ENCODE peak calls at places on chromosomes 11 and 22, in four cellular contexts. N is mammary epithelial cell, K is skeletal muscle cell, C is PC-3. W is an unnamed sample.

GRCh38 chr11:76836613-76837291 is 24.0 kb upstream of the ACER3 start:
- DNase-seq in N (no peak), K (no peak), C (no peak), W (no peak)

GRCh38 chr11:37512156-37512780 is 914.2 kb upstream of the RAG2 start:
- DNase-seq in N (no peak), K (no peak), C (no peak), W (no peak)

GRCh38 chr22:21762712-21763581 is 27.4 kb upstream of the YPEL1 start:
- DNase-seq in N (peak), K (no peak), C (no peak), W (peak)

GRCh38 chr11:1460396-1460795 is 26.2 kb downstream of the MOB2 start:
- DNase-seq in N (no peak), K (no peak), C (no peak), W (no peak)

GRCh38 chr22:33248927-33249326 is 190.7 kb upstream of the SYN3 start:
- DNase-seq in N (no peak), K (no peak), C (no peak), W (no peak)

GRCh38 chr11:114762437-114762836 is 84.1 kb downstream of the NXPE2 start:
- DNase-seq in N (peak), K (peak), C (peak), W (no peak)

GRCh38 chr22:30968015-30968923 is at the start of gene MORC2:
- DNase-seq in N (no peak), K (peak), C (peak), W (no peak)

GRCh38 chr11:13668957-13669521 is 571 bp downstream of the FAR1 start:
- DNase-seq in N (peak), K (no peak), C (peak), W (peak)

GRCh38 chr22:24424001-24424900 is 3.1 kb upstream of the ADORA2A start:
- DNase-seq in N (no peak), K (no peak), C (no peak), W (no peak)

GRCh38 chr22:31605851-31606585 is 56.0 kb downstream of the PISD start:
- DNase-seq in N (no peak), K (no peak), C (no peak), W (no peak)

GRCh38 chr22:27687984-27688545 is 113.5 kb downstream of the MN1 start:
- DNase-seq in N (peak), K (no peak), C (no peak), W (no peak)

GRCh38 chr11:35391922-35392813 is 27.2 kb downstream of the SLC1A2 start:
- DNase-seq in N (peak), K (peak), C (peak), W (peak)

GRCh38 chr22:47091921-47092700 is 329.7 kb downstream of the TBC1D22A start:
- DNase-seq in N (no peak), K (no peak), C (no peak), W (no peak)

GRCh38 chr11:47550288-47551052 is 2.5 kb downstream of the CELF1 start:
- DNase-seq in N (no peak), K (no peak), C (no peak), W (no peak)

GRCh38 chr11:1507381-1508140 is 21.0 kb upstream of the MOB2 start:
- DNase-seq in N (no peak), K (no peak), C (no peak), W (no peak)

DNA sequence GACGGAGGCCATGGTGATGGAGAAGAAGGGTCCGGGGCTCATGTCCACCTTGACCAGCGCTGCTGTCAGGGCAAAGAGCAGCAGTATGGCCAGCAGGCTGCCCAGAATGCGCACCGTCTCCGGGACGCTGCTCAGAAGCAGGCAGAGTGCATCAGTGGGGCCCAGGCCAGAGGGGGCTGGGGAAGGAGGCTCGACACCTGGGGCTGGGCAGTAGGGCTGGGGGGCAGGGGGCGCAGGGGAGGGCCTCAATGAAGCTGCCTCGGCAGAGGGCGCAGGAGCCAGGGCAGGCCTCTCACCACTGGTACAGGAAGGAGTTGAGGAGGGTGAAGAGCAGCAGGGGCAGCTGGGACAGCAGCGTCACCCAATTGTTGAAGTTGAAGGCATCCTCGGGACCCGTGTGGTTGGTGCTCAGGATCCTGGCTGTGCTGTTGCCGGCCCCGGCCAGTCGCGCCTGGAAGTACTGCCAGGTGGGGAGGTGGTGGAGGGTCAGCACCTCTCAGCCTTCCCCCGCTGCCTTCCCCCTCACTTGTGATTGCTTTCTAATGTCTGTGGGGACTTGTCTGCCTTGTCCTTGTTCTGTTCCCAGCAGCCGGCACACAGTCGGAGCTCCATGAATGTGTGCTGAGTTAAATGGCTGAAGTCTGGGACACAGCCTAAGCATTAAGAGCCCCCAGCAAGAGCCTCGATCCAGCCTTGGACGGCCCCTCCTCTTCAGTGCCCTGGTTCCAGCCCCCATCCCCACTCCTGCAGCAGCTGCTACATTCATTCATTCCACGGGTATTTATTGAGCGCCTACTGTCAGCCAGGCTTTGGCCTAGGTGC is 2.3 kb downstream of the SLC29A2 start:
- DNase-seq in N (no peak), K (no peak), C (no peak), W (no peak)
- H3K4me3 ChIP-seq in N (no peak), K (no peak), C (peak), W (no peak)

GRCh38 chr22:39315389-39315788 is 4.0 kb downstream of the RPL3 start:
- DNase-seq in N (no peak), K (no peak), C (no peak), W (no peak)
- H3K4me3 ChIP-seq in N (no peak), K (peak), C (peak), W (no peak)

GRCh38 chr11:85748455-85748891 is 62.5 kb downstream of the SYTL2 start:
- DNase-seq in N (no peak), K (peak), C (peak), W (no peak)
- H3K4me3 ChIP-seq in N (no peak), K (no peak), C (peak), W (no peak)

GRCh38 chr11:58905141-58905715 is 34.1 kb upstream of the GLYATL1 start:
- DNase-seq in N (peak), K (no peak), C (peak), W (no peak)
- H3K4me3 ChIP-seq in N (peak), K (peak), C (peak), W (no peak)

GRCh38 chr11:2933376-2934056 is 4.3 kb upstream of the PHLDA2 start:
- DNase-seq in N (peak), K (no peak), C (peak), W (no peak)
- H3K4me3 ChIP-seq in N (no peak), K (no peak), C (peak), W (no peak)

DNA sequence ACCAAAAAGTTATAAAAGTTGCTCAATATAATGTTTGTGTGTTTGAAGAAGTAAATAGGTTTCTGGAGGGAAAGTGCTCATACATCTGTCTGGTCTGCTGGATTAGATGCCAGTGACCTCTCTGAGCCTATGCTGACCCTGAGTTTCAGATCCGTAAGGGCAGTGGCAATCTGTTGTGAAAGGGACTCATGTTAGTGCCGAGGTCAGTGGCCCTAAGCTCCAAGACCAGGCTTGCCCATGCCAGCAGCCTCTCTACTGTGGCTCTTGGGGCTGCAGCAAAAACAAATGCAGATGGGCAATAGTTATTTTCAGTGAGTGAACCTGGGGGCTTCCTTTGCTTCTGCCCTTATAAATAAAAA is 9.2 kb upstream of the MS4A4E start:
- DNase-seq in N (no peak), K (no peak), C (no peak), W (no peak)
- H3K4me3 ChIP-seq in N (no peak), K (no peak), C (no peak), W (no peak)

DNA sequence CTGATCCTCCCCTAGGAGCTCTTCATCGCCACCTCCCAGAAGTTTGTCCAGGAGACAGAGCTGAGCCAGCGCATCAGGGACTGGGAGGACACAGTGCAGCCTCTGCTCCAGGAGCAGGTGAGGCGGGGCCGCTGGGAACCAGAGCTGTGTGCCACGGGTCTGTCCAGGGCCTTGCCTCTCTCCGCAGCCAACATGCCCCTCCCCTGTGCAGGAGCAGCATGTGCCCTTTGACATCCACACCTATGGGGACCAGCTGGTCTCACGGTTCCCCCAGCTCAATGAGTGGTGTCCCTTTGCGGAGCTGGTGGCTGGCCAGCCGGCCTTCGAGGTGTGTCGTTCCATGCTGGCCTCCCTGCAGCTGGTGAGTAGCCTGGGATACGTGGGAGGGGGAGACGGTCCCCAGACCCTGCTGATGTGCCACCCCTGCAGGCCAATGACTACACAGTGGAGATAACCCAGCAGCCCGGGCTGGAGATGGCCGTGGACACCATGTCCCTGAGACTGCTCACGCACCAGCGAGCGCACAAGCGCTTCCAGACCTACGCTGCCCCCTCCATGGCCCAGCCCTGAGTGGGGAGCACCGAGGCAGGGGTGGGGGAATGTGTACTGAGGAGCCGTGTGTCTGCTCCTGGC is 2.5 kb downstream of the SCO2 start:
- DNase-seq in N (no peak), K (no peak), C (no peak), W (no peak)
- H3K4me3 ChIP-seq in N (no peak), K (no peak), C (no peak), W (no peak)

GRCh38 chr11:69843529-69843921 is 24.3 kb upstream of the FGF3 start:
- DNase-seq in N (no peak), K (no peak), C (no peak), W (no peak)
- H3K4me3 ChIP-seq in N (no peak), K (no peak), C (no peak), W (no peak)

GRCh38 chr11:61511383-61511782 is 2.8 kb downstream of the LRRC10B start:
- DNase-seq in N (no peak), K (no peak), C (no peak), W (no peak)

GRCh38 chr11:61507962-61508824 is at the start of gene LRRC10B:
- DNase-seq in N (no peak), K (no peak), C (no peak), W (peak)

GRCh38 chr11:61510980-61511373 is 2.4 kb downstream of the LRRC10B start:
- DNase-seq in N (no peak), K (no peak), C (no peak), W (no peak)

GRCh38 chr11:61510178-61510979 is 1.8 kb downstream of the LRRC10B start:
- DNase-seq in N (no peak), K (no peak), C (no peak), W (no peak)

DNA sequence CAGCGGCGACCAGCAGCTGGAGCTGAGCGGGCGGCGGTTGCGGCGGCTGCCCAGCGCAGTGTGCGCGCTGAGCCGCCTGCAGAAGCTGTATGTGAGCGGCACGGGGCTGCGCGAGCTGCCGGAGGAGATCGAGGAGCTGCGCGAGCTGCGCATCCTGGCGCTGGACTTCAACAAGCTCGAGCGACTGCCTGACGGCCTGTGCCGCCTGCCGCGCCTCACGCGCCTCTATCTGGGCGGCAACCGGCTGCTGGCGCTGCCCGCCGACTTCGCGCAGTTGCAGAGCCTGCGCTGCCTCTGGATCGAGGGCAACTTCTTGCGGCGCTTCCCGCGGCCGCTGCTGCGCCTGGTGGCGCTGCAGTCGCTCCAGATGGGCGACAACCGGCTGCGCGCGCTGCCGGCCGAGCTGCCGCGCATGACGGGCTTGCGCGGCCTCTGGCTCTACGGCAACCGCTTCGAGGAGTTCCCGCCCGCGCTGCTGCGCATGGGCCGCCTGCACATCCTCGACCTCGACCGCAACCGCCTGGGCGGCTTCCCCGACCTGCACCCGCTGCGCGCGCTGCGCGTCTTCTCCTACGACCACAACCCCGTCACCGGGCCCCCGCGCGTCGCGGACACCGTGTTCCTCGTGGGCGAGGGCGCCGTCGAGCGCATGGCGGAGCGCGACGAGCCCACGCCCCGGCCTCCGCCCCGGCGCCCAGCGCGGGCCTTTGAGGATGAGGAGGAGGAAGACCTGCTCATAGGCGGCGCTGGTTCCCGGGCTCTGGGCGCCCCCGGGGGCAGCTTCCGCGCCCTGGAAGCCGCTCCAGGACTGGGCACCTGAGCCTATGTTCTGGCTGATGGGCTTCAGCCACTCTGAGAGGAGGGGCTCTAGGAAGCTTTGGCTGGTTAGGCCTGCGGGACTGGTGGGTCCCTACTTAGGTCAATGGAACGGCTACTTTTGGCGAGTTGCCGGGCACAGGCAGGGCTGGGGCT is 795 bp downstream of the LRRC10B start:
- DNase-seq in N (peak), K (peak), C (peak), W (peak)
- H3K4me3 ChIP-seq in N (no peak), K (peak), C (peak), W (peak)